ENCODE peak calls at places on chromosome 9, in nine cellular contexts. One of them, this sample, is unnamed.

GRCh38 chr9:68515304-68516017 is 25.2 kb downstream of the TMEM252 start:
- DNase-seq in brain microvascular endothelial cell: peak; percentile 58
- DNase-seq in GM12878: no peak
- DNase-seq in body of pancreas: no peak
- DNase-seq in heart left ventricle: no peak
- DNase-seq in fibroblast of villous mesenchyme: peak; percentile 89
- DNase-seq in IMR-90: peak; percentile 87
- DNase-seq in CD8-positive, alpha-beta memory T cell: no peak
- DNase-seq in tibial artery: no peak
- DNase-seq in this sample: no peak

GRCh38 chr9:89879711-89880110 is 274.9 kb downstream of the GADD45G start:
- DNase-seq in brain microvascular endothelial cell: no peak
- DNase-seq in GM12878: no peak
- DNase-seq in body of pancreas: no peak
- DNase-seq in heart left ventricle: peak; percentile 76
- DNase-seq in fibroblast of villous mesenchyme: no peak
- DNase-seq in IMR-90: no peak
- DNase-seq in CD8-positive, alpha-beta memory T cell: no peak
- DNase-seq in tibial artery: peak; percentile 72
- DNase-seq in this sample: no peak

GRCh38 chr9:107734231-107735014 is 244.9 kb upstream of the KLF4 start:
- DNase-seq in brain microvascular endothelial cell: no peak
- DNase-seq in GM12878: no peak
- DNase-seq in body of pancreas: no peak
- DNase-seq in heart left ventricle: peak; percentile 43
- DNase-seq in fibroblast of villous mesenchyme: peak; percentile 96
- DNase-seq in IMR-90: peak; percentile 96
- DNase-seq in CD8-positive, alpha-beta memory T cell: no peak
- DNase-seq in tibial artery: peak; percentile 71
- DNase-seq in this sample: no peak

GRCh38 chr9:111937781-111938426 is 41.3 kb downstream of the UGCG start:
- DNase-seq in brain microvascular endothelial cell: peak; percentile 74
- DNase-seq in GM12878: peak; percentile 74
- DNase-seq in body of pancreas: no peak
- DNase-seq in heart left ventricle: peak; percentile 50
- DNase-seq in fibroblast of villous mesenchyme: peak; percentile 58
- DNase-seq in IMR-90: peak; percentile 83
- DNase-seq in CD8-positive, alpha-beta memory T cell: peak; percentile 27
- DNase-seq in tibial artery: no peak
- DNase-seq in this sample: peak; percentile 85

GRCh38 chr9:88954073-88954472 is 37.2 kb upstream of the S1PR3 start:
- DNase-seq in brain microvascular endothelial cell: peak; percentile 22
- DNase-seq in GM12878: no peak
- DNase-seq in body of pancreas: no peak
- DNase-seq in heart left ventricle: no peak
- DNase-seq in fibroblast of villous mesenchyme: no peak
- DNase-seq in IMR-90: peak; percentile 26
- DNase-seq in CD8-positive, alpha-beta memory T cell: no peak
- DNase-seq in tibial artery: no peak
- DNase-seq in this sample: no peak

GRCh38 chr9:116661037-116661954 is 25.8 kb upstream of the TRIM32 start:
- DNase-seq in brain microvascular endothelial cell: peak; percentile 45
- DNase-seq in GM12878: peak; percentile 24
- DNase-seq in body of pancreas: peak; percentile 51
- DNase-seq in heart left ventricle: no peak
- DNase-seq in fibroblast of villous mesenchyme: peak; percentile 81
- DNase-seq in IMR-90: peak; percentile 84
- DNase-seq in CD8-positive, alpha-beta memory T cell: no peak
- DNase-seq in tibial artery: no peak
- DNase-seq in this sample: peak; percentile 71

GRCh38 chr9:106930477-106930876 is 67.5 kb downstream of the ZNF462 start:
- DNase-seq in brain microvascular endothelial cell: no peak
- DNase-seq in GM12878: no peak
- DNase-seq in body of pancreas: peak; percentile 44
- DNase-seq in heart left ventricle: no peak
- DNase-seq in fibroblast of villous mesenchyme: no peak
- DNase-seq in IMR-90: no peak
- DNase-seq in CD8-positive, alpha-beta memory T cell: no peak
- DNase-seq in tibial artery: no peak
- DNase-seq in this sample: no peak

GRCh38 chr9:98021306-98022040 is 35.1 kb upstream of the NANS start:
- DNase-seq in brain microvascular endothelial cell: no peak
- DNase-seq in GM12878: no peak
- DNase-seq in body of pancreas: no peak
- DNase-seq in heart left ventricle: peak; percentile 85
- DNase-seq in fibroblast of villous mesenchyme: no peak
- DNase-seq in IMR-90: no peak
- DNase-seq in CD8-positive, alpha-beta memory T cell: no peak
- DNase-seq in tibial artery: no peak
- DNase-seq in this sample: no peak

GRCh38 chr9:92738661-92739081 is 26.0 kb downstream of the BICD2 start:
- DNase-seq in brain microvascular endothelial cell: no peak
- DNase-seq in GM12878: no peak
- DNase-seq in body of pancreas: peak; percentile 34
- DNase-seq in heart left ventricle: no peak
- DNase-seq in fibroblast of villous mesenchyme: no peak
- DNase-seq in IMR-90: no peak
- DNase-seq in CD8-positive, alpha-beta memory T cell: no peak
- DNase-seq in tibial artery: peak; percentile 51
- DNase-seq in this sample: no peak

GRCh38 chr9:126144215-126144614 is 182.4 kb upstream of the MVB12B start:
- DNase-seq in brain microvascular endothelial cell: no peak
- DNase-seq in GM12878: no peak
- DNase-seq in body of pancreas: no peak
- DNase-seq in heart left ventricle: no peak
- DNase-seq in fibroblast of villous mesenchyme: no peak
- DNase-seq in IMR-90: no peak
- DNase-seq in CD8-positive, alpha-beta memory T cell: no peak
- DNase-seq in tibial artery: no peak
- DNase-seq in this sample: no peak

GRCh38 chr9:128421474-128422010 is 885 bp downstream of the CERCAM start:
- DNase-seq in brain microvascular endothelial cell: peak; percentile 9
- DNase-seq in GM12878: no peak
- DNase-seq in body of pancreas: no peak
- DNase-seq in heart left ventricle: peak; percentile 47
- DNase-seq in fibroblast of villous mesenchyme: peak; percentile 38
- DNase-seq in IMR-90: no peak
- DNase-seq in CD8-positive, alpha-beta memory T cell: no peak
- DNase-seq in tibial artery: no peak
- DNase-seq in this sample: no peak
- H3K4me3 ChIP-seq in brain microvascular endothelial cell: peak overlapping the region; percentile 72
- H3K4me3 ChIP-seq in GM12878: peak overlapping the region; percentile 93
- H3K4me3 ChIP-seq in body of pancreas: peak overlapping the region; percentile 58
- H3K4me3 ChIP-seq in heart left ventricle: no peak overlapping the region
- H3K4me3 ChIP-seq in fibroblast of villous mesenchyme: peak overlapping the region; percentile 77
- H3K4me3 ChIP-seq in IMR-90: peak overlapping the region; percentile 96
- H3K4me3 ChIP-seq in CD8-positive, alpha-beta memory T cell: peak overlapping the region; percentile 26
- H3K4me3 ChIP-seq in tibial artery: peak overlapping the region; percentile 99
- H3K4me3 ChIP-seq in this sample: no peak overlapping the region

GRCh38 chr9:12773562-12773961 is 1.3 kb upstream of the LURAP1L start:
- DNase-seq in brain microvascular endothelial cell: no peak
- DNase-seq in GM12878: no peak
- DNase-seq in body of pancreas: no peak
- DNase-seq in heart left ventricle: no peak
- DNase-seq in fibroblast of villous mesenchyme: peak; percentile 72
- DNase-seq in IMR-90: peak; percentile 49
- DNase-seq in CD8-positive, alpha-beta memory T cell: no peak
- DNase-seq in tibial artery: no peak
- DNase-seq in this sample: no peak
- H3K4me3 ChIP-seq in brain microvascular endothelial cell: no peak overlapping the region
- H3K4me3 ChIP-seq in GM12878: no peak overlapping the region
- H3K4me3 ChIP-seq in body of pancreas: no peak overlapping the region
- H3K4me3 ChIP-seq in heart left ventricle: no peak overlapping the region
- H3K4me3 ChIP-seq in fibroblast of villous mesenchyme: no peak overlapping the region
- H3K4me3 ChIP-seq in IMR-90: no peak overlapping the region
- H3K4me3 ChIP-seq in CD8-positive, alpha-beta memory T cell: no peak overlapping the region
- H3K4me3 ChIP-seq in tibial artery: no peak overlapping the region
- H3K4me3 ChIP-seq in this sample: no peak overlapping the region

GRCh38 chr9:71921190-71921814 is 9.9 kb downstream of the C9orf85 start:
- DNase-seq in brain microvascular endothelial cell: no peak
- DNase-seq in GM12878: no peak
- DNase-seq in body of pancreas: no peak
- DNase-seq in heart left ventricle: no peak
- DNase-seq in fibroblast of villous mesenchyme: no peak
- DNase-seq in IMR-90: no peak
- DNase-seq in CD8-positive, alpha-beta memory T cell: no peak
- DNase-seq in tibial artery: no peak
- DNase-seq in this sample: no peak
- H3K4me3 ChIP-seq in brain microvascular endothelial cell: no peak overlapping the region
- H3K4me3 ChIP-seq in GM12878: no peak overlapping the region
- H3K4me3 ChIP-seq in body of pancreas: no peak overlapping the region
- H3K4me3 ChIP-seq in heart left ventricle: no peak overlapping the region
- H3K4me3 ChIP-seq in fibroblast of villous mesenchyme: no peak overlapping the region
- H3K4me3 ChIP-seq in IMR-90: no peak overlapping the region
- H3K4me3 ChIP-seq in CD8-positive, alpha-beta memory T cell: no peak overlapping the region
- H3K4me3 ChIP-seq in tibial artery: no peak overlapping the region
- H3K4me3 ChIP-seq in this sample: no peak overlapping the region

GRCh38 chr9:99814359-99814758 is 7.3 kb upstream of the NR4A3 start:
- DNase-seq in brain microvascular endothelial cell: no peak
- DNase-seq in GM12878: no peak
- DNase-seq in body of pancreas: no peak
- DNase-seq in heart left ventricle: no peak
- DNase-seq in fibroblast of villous mesenchyme: no peak
- DNase-seq in IMR-90: no peak
- DNase-seq in CD8-positive, alpha-beta memory T cell: no peak
- DNase-seq in tibial artery: no peak
- DNase-seq in this sample: no peak
- H3K4me3 ChIP-seq in brain microvascular endothelial cell: no peak overlapping the region
- H3K4me3 ChIP-seq in GM12878: no peak overlapping the region
- H3K4me3 ChIP-seq in body of pancreas: no peak overlapping the region
- H3K4me3 ChIP-seq in heart left ventricle: no peak overlapping the region
- H3K4me3 ChIP-seq in fibroblast of villous mesenchyme: no peak overlapping the region
- H3K4me3 ChIP-seq in IMR-90: no peak overlapping the region
- H3K4me3 ChIP-seq in CD8-positive, alpha-beta memory T cell: no peak overlapping the region
- H3K4me3 ChIP-seq in tibial artery: no peak overlapping the region
- H3K4me3 ChIP-seq in this sample: no peak overlapping the region

DNA sequence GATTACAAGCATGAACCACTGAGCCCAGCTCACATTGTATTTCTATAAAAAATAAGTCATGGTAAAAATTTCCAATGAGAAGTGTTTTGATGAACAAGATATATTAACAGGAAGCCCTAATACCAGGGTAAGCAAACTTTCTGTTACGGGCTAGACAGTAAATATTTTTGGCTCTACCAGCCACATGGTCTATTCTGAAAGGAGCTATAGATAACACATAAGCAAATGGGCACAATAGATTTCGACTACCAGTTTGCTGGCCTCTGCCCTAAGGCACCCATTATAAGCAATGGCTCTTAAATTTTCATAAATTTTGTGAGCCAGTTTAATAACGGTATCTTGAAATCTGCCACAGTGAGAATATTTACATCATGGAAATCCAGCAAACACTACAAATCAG is 8.1 kb downstream of the UBQLN1 start:
- DNase-seq in brain microvascular endothelial cell: no peak
- DNase-seq in GM12878: no peak
- DNase-seq in body of pancreas: no peak
- DNase-seq in heart left ventricle: no peak
- DNase-seq in fibroblast of villous mesenchyme: no peak
- DNase-seq in IMR-90: no peak
- DNase-seq in CD8-positive, alpha-beta memory T cell: no peak
- DNase-seq in tibial artery: no peak
- DNase-seq in this sample: peak; percentile 31
- H3K4me3 ChIP-seq in brain microvascular endothelial cell: no peak overlapping the region
- H3K4me3 ChIP-seq in GM12878: peak overlapping the region; percentile 42
- H3K4me3 ChIP-seq in body of pancreas: no peak overlapping the region
- H3K4me3 ChIP-seq in heart left ventricle: no peak overlapping the region
- H3K4me3 ChIP-seq in fibroblast of villous mesenchyme: no peak overlapping the region
- H3K4me3 ChIP-seq in IMR-90: no peak overlapping the region
- H3K4me3 ChIP-seq in CD8-positive, alpha-beta memory T cell: no peak overlapping the region
- H3K4me3 ChIP-seq in tibial artery: no peak overlapping the region
- H3K4me3 ChIP-seq in this sample: peak overlapping the region; percentile 12

GRCh38 chr9:133349965-133350624 is 2.1 kb downstream of the RPL7A start:
- DNase-seq in brain microvascular endothelial cell: no peak
- DNase-seq in GM12878: no peak
- DNase-seq in body of pancreas: no peak
- DNase-seq in heart left ventricle: no peak
- DNase-seq in fibroblast of villous mesenchyme: no peak
- DNase-seq in IMR-90: no peak
- DNase-seq in CD8-positive, alpha-beta memory T cell: no peak
- DNase-seq in tibial artery: no peak
- DNase-seq in this sample: no peak
- H3K4me3 ChIP-seq in brain microvascular endothelial cell: peak overlapping the region; percentile 100
- H3K4me3 ChIP-seq in GM12878: peak overlapping the region; percentile 100
- H3K4me3 ChIP-seq in body of pancreas: no peak overlapping the region
- H3K4me3 ChIP-seq in heart left ventricle: no peak overlapping the region
- H3K4me3 ChIP-seq in fibroblast of villous mesenchyme: peak overlapping the region; percentile 4
- H3K4me3 ChIP-seq in IMR-90: no peak overlapping the region
- H3K4me3 ChIP-seq in CD8-positive, alpha-beta memory T cell: no peak overlapping the region
- H3K4me3 ChIP-seq in tibial artery: no peak overlapping the region
- H3K4me3 ChIP-seq in this sample: peak overlapping the region; percentile 92